ENCODE peak calls at places on chromosomes 12 and 14, in five cellular contexts. Q, Y, T, I and N are unnamed samples.
A peak's percentile ranks its signal among the peaks of the same experiment; 100 is the strongest.

GRCh38 chr14:44846232-44846824 is 115.4 kb downstream of the KLHL28 start:
- DNase-seq in Q (peak; percentile 57), Y (peak; percentile 20), T (peak; percentile 11), I (peak; percentile 69), N (peak; percentile 67)

GRCh38 chr12:98238513-98238912 is 276.9 kb upstream of the TMPO start:
- DNase-seq in Q (peak; percentile 90), Y (no peak), T (peak; percentile 19), I (peak; percentile 5), N (peak; percentile 60)

GRCh38 chr14:22887990-22888378 is 5.0 kb downstream of the REM2 start:
- DNase-seq in Q (no peak), Y (no peak), T (no peak), I (no peak), N (no peak)

GRCh38 chr12:130127909-130128763 is 34.1 kb upstream of the FZD10 start:
- DNase-seq in Q (peak; percentile 58), Y (no peak), T (peak; percentile 45), I (no peak), N (no peak)

GRCh38 chr12:81461163-81461562 is 298.0 kb downstream of the PPFIA2 start:
- DNase-seq in Q (no peak), Y (no peak), T (no peak), I (no peak), N (no peak)

GRCh38 chr12:67517181-67517887 is 131.2 kb upstream of the DYRK2 start:
- DNase-seq in Q (peak; percentile 67), Y (no peak), T (peak; percentile 55), I (no peak), N (peak; percentile 29)

GRCh38 chr14:105315211-105315721 is 718 bp downstream of the PACS2 start:
- DNase-seq in Q (no peak), Y (peak; percentile 43), T (peak; percentile 42), I (peak; percentile 45), N (peak; percentile 42)

GRCh38 chr12:121990692-121991603 is 30.7 kb upstream of the BCL7A start:
- DNase-seq in Q (peak; percentile 51), Y (peak; percentile 50), T (no peak), I (no peak), N (peak; percentile 4)

GRCh38 chr14:22551597-22551982 is 37.4 kb downstream of the DAD1 start:
- DNase-seq in Q (no peak), Y (no peak), T (no peak), I (no peak), N (no peak)

GRCh38 chr12:110619534-110619953 is 5.6 kb downstream of the TCTN1 start:
- DNase-seq in Q (peak; percentile 28), Y (no peak), T (no peak), I (no peak), N (no peak)

GRCh38 chr12:108491256-108491655 is 23.8 kb upstream of the FICD start:
- DNase-seq in Q (no peak), Y (no peak), T (no peak), I (no peak), N (no peak)

GRCh38 chr12:122050706-122051105 is 27.9 kb upstream of the MLXIP start:
- DNase-seq in Q (no peak), Y (no peak), T (no peak), I (no peak), N (no peak)

GRCh38 chr12:120540445-120540844 is 6.3 kb downstream of the RNF10 start:
- DNase-seq in Q (peak; percentile 22), Y (no peak), T (no peak), I (peak; percentile 75), N (peak; percentile 61)

GRCh38 chr12:51819851-51820720 is 28.4 kb downstream of the FIGNL2 start:
- DNase-seq in Q (no peak), Y (peak; percentile 6), T (peak; percentile 41), I (no peak), N (peak; percentile 22)

GRCh38 chr12:6960291-6961277 is 9.4 kb downstream of the PTPN6 start:
- DNase-seq in Q (peak; percentile 44), Y (no peak), T (no peak), I (peak; percentile 79), N (peak; percentile 46)

GRCh38 chr14:56170877-56171422 is 52.7 kb downstream of the PELI2 start:
- DNase-seq in Q (no peak), Y (no peak), T (no peak), I (no peak), N (no peak)

GRCh38 chr14:55955175-55955574 is 163.0 kb upstream of the PELI2 start:
- DNase-seq in Q (no peak), Y (no peak), T (no peak), I (no peak), N (no peak)

GRCh38 chr14:36281309-36281708 is 39.1 kb downstream of the MBIP start:
- DNase-seq in Q (peak; percentile 10), Y (no peak), T (no peak), I (peak; percentile 22), N (peak; percentile 4)

GRCh38 chr12:3442397-3442796 is 48.6 kb upstream of the PRMT8 start:
- DNase-seq in Q (no peak), Y (no peak), T (no peak), I (no peak), N (no peak)

GRCh38 chr14:70655110-70655826 is 13.6 kb downstream of the TTC9 start:
- DNase-seq in Q (no peak), Y (peak; percentile 39), T (no peak), I (peak; percentile 10), N (no peak)

GRCh38 chr14:21846227-21846885 is 172.7 kb upstream of the OR4E1 start:
- DNase-seq in Q (peak; percentile 7), Y (no peak), T (no peak), I (peak; percentile 20), N (no peak)

GRCh38 chr12:55874465-55874864 is 31.7 kb upstream of the MMP19 start:
- DNase-seq in Q (no peak), Y (no peak), T (no peak), I (no peak), N (no peak)

GRCh38 chr14:41285193-41285748 is 321.4 kb upstream of the LRFN5 start:
- DNase-seq in Q (peak; percentile 58), Y (no peak), T (peak; percentile 50), I (peak; percentile 22), N (peak; percentile 30)

GRCh38 chr12:76449572-76449971 is 101.4 kb upstream of the BBS10 start:
- DNase-seq in Q (peak; percentile 83), Y (no peak), T (no peak), I (peak; percentile 75), N (peak; percentile 54)

GRCh38 chr14:85414142-85414541 is 115.8 kb upstream of the FLRT2 start:
- DNase-seq in Q (no peak), Y (no peak), T (no peak), I (peak; percentile 62), N (peak; percentile 62)

GRCh38 chr14:90534838-90535555 is 138.2 kb downstream of the CALM1 start:
- DNase-seq in Q (no peak), Y (no peak), T (no peak), I (no peak), N (no peak)